ENCODE peak calls at places on chromosomes 1 and 21, in five cellular contexts. One of them, this sample, is unnamed.
A peak's percentile ranks its signal among the peaks of the same experiment; 100 is the strongest.

GRCh38 chr1:160454371-160455152 is 54.2 kb downstream of the VANGL2 start:
- DNase-seq in ELR: no peak
- DNase-seq in activated gamma-delta T cell: no peak
- DNase-seq in psoas muscle: no peak
- DNase-seq in H54: no peak
- DNase-seq in this sample: no peak

GRCh38 chr1:173052681-173053196 is 2.0 kb upstream of the TNFSF18 start:
- DNase-seq in ELR: peak; percentile 37
- DNase-seq in activated gamma-delta T cell: no peak
- DNase-seq in psoas muscle: no peak
- DNase-seq in H54: no peak
- DNase-seq in this sample: no peak

GRCh38 chr21:14259669-14260458 is 43.9 kb downstream of the RBM11 start:
- DNase-seq in ELR: peak; percentile 48
- DNase-seq in activated gamma-delta T cell: no peak
- DNase-seq in psoas muscle: no peak
- DNase-seq in H54: no peak
- DNase-seq in this sample: no peak

GRCh38 chr1:182484531-182485257 is 34.7 kb downstream of the RGSL1 start:
- DNase-seq in ELR: peak; percentile 10
- DNase-seq in activated gamma-delta T cell: no peak
- DNase-seq in psoas muscle: no peak
- DNase-seq in H54: no peak
- DNase-seq in this sample: peak; percentile 82

GRCh38 chr1:171251042-171251740 is 2.9 kb downstream of the FMO1 start:
- DNase-seq in ELR: peak; percentile 69
- DNase-seq in activated gamma-delta T cell: no peak
- DNase-seq in psoas muscle: no peak
- DNase-seq in H54: no peak
- DNase-seq in this sample: peak; percentile 79

GRCh38 chr21:45265721-45266517 is 21.8 kb downstream of the POFUT2 start:
- DNase-seq in ELR: no peak
- DNase-seq in activated gamma-delta T cell: no peak
- DNase-seq in psoas muscle: no peak
- DNase-seq in H54: no peak
- DNase-seq in this sample: peak; percentile 31

GRCh38 chr1:236502972-236503639 is 20.7 kb upstream of the LGALS8 start:
- DNase-seq in ELR: peak; percentile 87
- DNase-seq in activated gamma-delta T cell: no peak
- DNase-seq in psoas muscle: peak; percentile 25
- DNase-seq in H54: peak; percentile 61
- DNase-seq in this sample: peak; percentile 89

GRCh38 chr1:4425892-4426291 is 228.5 kb upstream of the AJAP1 start:
- DNase-seq in ELR: peak; percentile 3
- DNase-seq in activated gamma-delta T cell: no peak
- DNase-seq in psoas muscle: no peak
- DNase-seq in H54: no peak
- DNase-seq in this sample: peak; percentile 93

GRCh38 chr1:226640288-226640687 is 91.7 kb downstream of the STUM start:
- DNase-seq in ELR: no peak
- DNase-seq in activated gamma-delta T cell: no peak
- DNase-seq in psoas muscle: peak; percentile 4
- DNase-seq in H54: no peak
- DNase-seq in this sample: no peak

GRCh38 chr1:37514350-37515184 is at the start of gene MEAF6:
- DNase-seq in ELR: peak; percentile 89
- DNase-seq in activated gamma-delta T cell: peak; percentile 80
- DNase-seq in psoas muscle: peak; percentile 85
- DNase-seq in H54: peak; percentile 89
- DNase-seq in this sample: peak; percentile 94

GRCh38 chr1:33361553-33362262 is 40.8 kb upstream of the A3GALT2 start:
- DNase-seq in ELR: no peak
- DNase-seq in activated gamma-delta T cell: no peak
- DNase-seq in psoas muscle: no peak
- DNase-seq in H54: no peak
- DNase-seq in this sample: no peak

GRCh38 chr1:164534863-164535590 is 24.0 kb upstream of the PBX1 start:
- DNase-seq in ELR: no peak
- DNase-seq in activated gamma-delta T cell: no peak
- DNase-seq in psoas muscle: no peak
- DNase-seq in H54: no peak
- DNase-seq in this sample: no peak

GRCh38 chr21:39673163-39673562 is 60.4 kb downstream of the B3GALT5 start:
- DNase-seq in ELR: no peak
- DNase-seq in activated gamma-delta T cell: no peak
- DNase-seq in psoas muscle: no peak
- DNase-seq in H54: no peak
- DNase-seq in this sample: peak; percentile 18

GRCh38 chr1:172359531-172359991 is 60.9 kb upstream of the C1orf105 start:
- DNase-seq in ELR: peak; percentile 34
- DNase-seq in activated gamma-delta T cell: no peak
- DNase-seq in psoas muscle: no peak
- DNase-seq in H54: no peak
- DNase-seq in this sample: no peak

GRCh38 chr1:156499703-156500577 is 635 bp downstream of the MEF2D start:
- DNase-seq in ELR: peak; percentile 33
- DNase-seq in activated gamma-delta T cell: peak; percentile 38
- DNase-seq in psoas muscle: peak; percentile 76
- DNase-seq in H54: no peak
- DNase-seq in this sample: peak; percentile 79

GRCh38 chr1:9680828-9681227 is 29.3 kb downstream of the PIK3CD start:
- DNase-seq in ELR: no peak
- DNase-seq in activated gamma-delta T cell: no peak
- DNase-seq in psoas muscle: no peak
- DNase-seq in H54: no peak
- DNase-seq in this sample: no peak

GRCh38 chr1:162070825-162071224 is 1.3 kb downstream of the NOS1AP start:
- DNase-seq in ELR: no peak
- DNase-seq in activated gamma-delta T cell: no peak
- DNase-seq in psoas muscle: no peak
- DNase-seq in H54: no peak
- DNase-seq in this sample: peak; percentile 84

GRCh38 chr1:210323957-210324356 is 4.7 kb upstream of the HHAT start:
- DNase-seq in ELR: no peak
- DNase-seq in activated gamma-delta T cell: no peak
- DNase-seq in psoas muscle: no peak
- DNase-seq in H54: no peak
- DNase-seq in this sample: no peak

GRCh38 chr1:204323887-204324286 is 35.8 kb downstream of the PLEKHA6 start:
- DNase-seq in ELR: peak; percentile 90
- DNase-seq in activated gamma-delta T cell: no peak
- DNase-seq in psoas muscle: no peak
- DNase-seq in H54: peak; percentile 29
- DNase-seq in this sample: no peak